ENCODE peak calls at places on chromosomes 13 and 19, in four cellular contexts. T is IMR-90, D is trophoblast cell, L is cardiac fibroblast. K is an unnamed sample.

GRCh38 chr13:23087884-23088283 is 92.9 kb upstream of the SGCG start:
- DNase-seq in T (peak), L (peak), D (peak), K (peak)

GRCh38 chr13:114225610-114226009 is 9.1 kb upstream of the CDC16 start:
- DNase-seq in L (no peak), T (no peak), D (no peak), K (no peak)

GRCh38 chr13:110272227-110272626 is 34.7 kb downstream of the COL4A1 start:
- DNase-seq in L (no peak), T (no peak), D (no peak), K (no peak)

GRCh38 chr13:76597868-76598267 is 288.3 kb downstream of the KCTD12 start:
- DNase-seq in L (no peak), D (no peak), T (no peak), K (no peak)

GRCh38 chr13:73090116-73090811 is 31.5 kb downstream of the KLF5 start:
- DNase-seq in T (peak), D (peak), L (peak), K (peak)

GRCh38 chr13:43303040-43303729 is 279.8 kb downstream of the DNAJC15 start:
- DNase-seq in D (no peak), L (peak), T (peak), K (peak)

GRCh38 chr19:17338440-17339078 is 1.2 kb downstream of the GTPBP3 start:
- DNase-seq in T (no peak), L (no peak), D (no peak), K (no peak)

GRCh38 chr13:113801289-113801961 is 42.4 kb downstream of the TMEM255B start:
- DNase-seq in L (no peak), D (no peak), T (no peak), K (no peak)

GRCh38 chr13:63190742-63191141 is 1775.1 kb upstream of the PCDH20 start:
- DNase-seq in T (peak), D (peak), L (peak), K (peak)

GRCh38 chr13:29457299-29457698 is 138.2 kb downstream of the SLC7A1 start:
- DNase-seq in L (peak), D (no peak), T (peak), K (peak)

GRCh38 chr13:35554972-35555623 is 78.6 kb upstream of the MAB21L1 start:
- DNase-seq in T (no peak), D (no peak), L (no peak), K (no peak)

GRCh38 chr13:44976949-44977583 is 12.2 kb downstream of the NUFIP1 start:
- DNase-seq in L (no peak), T (no peak), D (no peak), K (no peak)

GRCh38 chr13:88188986-88189385 is 517.8 kb downstream of the SLITRK5 start:
- DNase-seq in D (no peak), L (no peak), T (no peak), K (no peak)

GRCh38 chr19:57527136-57527881 is at the start of gene ZNF549:
- DNase-seq in D (peak), L (peak), T (peak), K (peak)

GRCh38 chr13:111216166-111216960 is 101.3 kb downstream of the ARHGEF7 start:
- DNase-seq in L (no peak), T (peak), D (no peak), K (peak)

GRCh38 chr19:29383696-29384095 is 142.1 kb upstream of the VSTM2B start:
- DNase-seq in D (no peak), L (no peak), T (no peak), K (no peak)

GRCh38 chr19:50551034-50551712 is 17.1 kb downstream of the LRRC4B start:
- DNase-seq in D (no peak), T (no peak), L (no peak), K (no peak)
- H3K4me3 ChIP-seq in D (no peak), T (no peak), L (no peak), K (no peak)

DNA sequence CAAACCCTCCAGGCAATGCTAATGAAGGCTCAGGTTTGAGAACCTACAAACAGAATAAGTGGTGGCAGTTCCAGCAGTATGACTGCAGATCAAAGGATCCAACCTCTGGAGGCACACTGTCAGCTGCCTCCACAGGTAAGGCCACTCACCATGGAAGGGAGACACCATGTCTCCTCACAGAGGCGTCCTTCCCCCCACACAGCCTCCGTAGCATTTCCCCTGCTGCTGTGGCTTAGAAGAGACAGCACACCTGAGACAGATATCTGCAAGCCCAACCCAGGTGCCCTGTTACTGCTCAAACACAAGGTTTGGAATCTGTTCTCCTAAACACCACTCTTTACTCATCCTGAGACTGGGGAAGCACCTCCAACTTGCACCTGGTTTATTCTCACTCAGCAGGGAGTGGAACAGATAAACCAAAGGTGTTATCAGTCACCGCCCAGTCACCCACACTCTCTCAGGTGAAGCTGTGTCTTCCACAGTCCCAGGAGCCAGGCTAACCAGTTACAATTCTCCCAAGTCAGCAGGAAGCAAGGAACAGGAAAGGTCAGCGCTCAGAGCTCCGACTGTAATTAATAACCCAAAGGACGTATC is 311.2 kb downstream of the FOXO1 start:
- DNase-seq in L (no peak), D (no peak), T (no peak), K (no peak)
- H3K4me3 ChIP-seq in L (no peak), D (no peak), T (no peak), K (no peak)

DNA sequence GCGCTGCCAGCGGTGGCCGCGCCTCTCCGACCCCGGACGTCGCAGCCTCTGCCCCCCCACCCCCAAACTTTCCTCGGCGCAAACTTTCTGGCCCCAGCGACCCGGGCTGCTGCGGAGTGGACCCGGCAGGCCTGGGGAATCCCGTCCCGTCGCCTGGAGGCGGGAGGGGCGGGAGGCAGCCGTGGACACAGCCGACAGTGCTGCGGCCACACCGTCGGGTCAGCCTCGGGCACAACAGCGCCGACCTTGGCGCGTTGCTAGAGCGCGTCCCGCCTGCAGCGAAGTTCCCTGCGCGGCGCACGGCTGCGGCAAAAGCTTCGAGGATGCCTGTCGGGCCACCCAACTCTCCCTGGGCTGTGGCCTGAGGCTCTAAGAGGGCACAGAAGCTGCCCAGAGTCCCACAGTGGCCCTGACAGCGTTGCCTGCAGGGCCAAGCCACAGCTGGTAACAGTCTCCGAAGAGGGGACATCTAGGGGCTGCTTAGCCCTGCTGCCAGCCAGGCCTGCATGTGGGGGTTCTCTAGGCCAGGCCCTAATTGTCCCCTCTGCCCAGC is 1.3 kb downstream of the NFIX start:
- DNase-seq in D (no peak), L (no peak), T (peak), K (peak)
- H3K4me3 ChIP-seq in D (no peak), L (peak), T (peak), K (peak)

GRCh38 chr19:1508507-1508856 is 4.3 kb downstream of the ADAMTSL5 start:
- DNase-seq in T (no peak), L (no peak), D (no peak), K (no peak)
- H3K4me3 ChIP-seq in T (no peak), L (peak), D (no peak), K (peak)